ENCODE peak calls at places on chromosomes 16 and 17, in four cellular contexts. A, F, I and T are unnamed samples.

GRCh38 chr16:82585675-82586074 is 41.1 kb upstream of the CDH13 start:
- DNase-seq in F (no peak), A (no peak), I (no peak), T (no peak)

GRCh38 chr16:30876867-30877266 is 17.0 kb downstream of the BCL7C start:
- DNase-seq in I (no peak), F (no peak), A (no peak), T (no peak)

GRCh38 chr17:77802333-77802615 is 156.2 kb upstream of the TNRC6C start:
- DNase-seq in I (no peak), F (no peak), A (no peak), T (no peak)

GRCh38 chr16:85126731-85127662 is 14.7 kb upstream of the CIBAR2 start:
- DNase-seq in A (peak), I (no peak), F (no peak), T (no peak)

GRCh38 chr17:74390680-74391653 is 23.7 kb downstream of the GPR142 start:
- DNase-seq in F (no peak), I (no peak), A (no peak), T (no peak)

GRCh38 chr17:77233635-77234334 is 93.0 kb downstream of the SEC14L1 start:
- DNase-seq in I (no peak), F (no peak), A (peak), T (peak)

GRCh38 chr16:47358816-47359215 is 102.0 kb downstream of the ITFG1 start:
- DNase-seq in I (no peak), A (no peak), F (no peak), T (no peak)

GRCh38 chr16:89187337-89188063 is 12.8 kb downstream of the SLC22A31 start:
- DNase-seq in F (no peak), I (no peak), A (peak), T (peak)

GRCh38 chr16:19548144-19548543 is 7.4 kb upstream of the VPS35L start:
- DNase-seq in I (no peak), A (no peak), F (no peak), T (no peak)

GRCh38 chr17:64126918-64127317 is 3.0 kb downstream of the ERN1 start:
- DNase-seq in F (no peak), I (no peak), A (peak), T (no peak)

GRCh38 chr16:1142911-1143310 is 10.0 kb upstream of the CACNA1H start:
- DNase-seq in F (no peak), A (no peak), I (no peak), T (no peak)

GRCh38 chr17:2707721-2708584 is 3.6 kb downstream of the CLUH start:
- DNase-seq in I (no peak), F (peak), A (no peak), T (no peak)

GRCh38 chr17:58184308-58184985 is 8.1 kb upstream of the EPX start:
- DNase-seq in A (peak), F (no peak), I (no peak), T (no peak)

GRCh38 chr16:23119570-23119969 is 29.7 kb downstream of the USP31 start:
- DNase-seq in A (peak), F (no peak), I (no peak), T (no peak)

GRCh38 chr17:3838206-3838605 is 7.8 kb downstream of the NCBP3 start:
- DNase-seq in F (no peak), A (no peak), I (no peak), T (no peak)

GRCh38 chr17:27861979-27862378 is 31.2 kb downstream of the LYRM9 start:
- DNase-seq in I (no peak), A (no peak), F (no peak), T (no peak)

GRCh38 chr17:32903774-32904673 is 23.9 kb upstream of the TMEM98 start:
- DNase-seq in F (no peak), I (no peak), A (no peak), T (no peak)

GRCh38 chr17:78924481-78925151 is 571 bp downstream of the TIMP2 start:
- DNase-seq in A (peak), F (peak), I (no peak), T (no peak)

GRCh38 chr16:84565669-84566495 is 52.0 kb downstream of the COTL1 start:
- DNase-seq in F (no peak), I (no peak), A (no peak), T (no peak)

GRCh38 chr17:11797803-11798202 is 199.5 kb downstream of the ZNF18 start:
- DNase-seq in I (no peak), A (no peak), F (no peak), T (no peak)

GRCh38 chr17:35947156-35947585 is 3.7 kb upstream of the LYZL6 start:
- DNase-seq in I (peak), A (peak), F (peak), T (no peak)

GRCh38 chr16:29809850-29810698 is 1.9 kb upstream of the PRRT2 start:
- DNase-seq in A (peak), I (peak), F (peak), T (no peak)

GRCh38 chr16:65908568-65908967 is 457.9 kb upstream of the CDH5 start:
- DNase-seq in A (no peak), I (no peak), F (no peak), T (no peak)

GRCh38 chr17:71809537-71809936 is 311.3 kb upstream of the SOX9 start:
- DNase-seq in I (no peak), F (no peak), A (no peak), T (no peak)

GRCh38 chr16:58733671-58734458 is at the start of gene GOT2:
- DNase-seq in A (peak), I (peak), F (peak), T (peak)

GRCh38 chr16:84481051-84481735 is 23.3 kb downstream of the MEAK7 start:
- DNase-seq in F (no peak), I (no peak), A (no peak), T (no peak)

GRCh38 chr16:9094008-9094846 is 2.8 kb downstream of the HAPSTR1 start:
- DNase-seq in F (no peak), A (no peak), I (no peak), T (no peak)
- H3K4me3 ChIP-seq in F (peak), A (peak), I (peak), T (peak)

DNA sequence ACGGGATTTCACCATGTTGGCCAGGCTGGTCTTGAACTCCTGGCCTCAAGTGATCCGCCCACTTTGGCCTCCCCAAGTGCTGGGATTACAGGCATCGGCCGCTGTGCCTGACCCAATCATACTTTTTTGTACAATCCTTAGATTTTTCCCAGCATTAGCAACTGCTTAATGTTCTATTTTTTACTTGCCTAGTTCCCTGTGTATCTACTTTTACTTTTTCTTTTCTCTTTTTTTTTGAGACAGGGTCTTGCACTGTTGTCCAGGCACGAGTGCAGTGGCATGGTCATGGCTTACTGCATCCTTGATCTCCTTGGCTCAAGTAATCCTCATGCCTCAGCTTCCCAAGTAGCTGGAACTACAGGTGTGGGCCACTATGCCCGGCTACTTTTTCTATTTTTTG is 9.5 kb downstream of the GRB2 start:
- DNase-seq in A (no peak), F (no peak), I (no peak), T (no peak)
- H3K4me3 ChIP-seq in A (no peak), F (no peak), I (no peak), T (peak)

DNA sequence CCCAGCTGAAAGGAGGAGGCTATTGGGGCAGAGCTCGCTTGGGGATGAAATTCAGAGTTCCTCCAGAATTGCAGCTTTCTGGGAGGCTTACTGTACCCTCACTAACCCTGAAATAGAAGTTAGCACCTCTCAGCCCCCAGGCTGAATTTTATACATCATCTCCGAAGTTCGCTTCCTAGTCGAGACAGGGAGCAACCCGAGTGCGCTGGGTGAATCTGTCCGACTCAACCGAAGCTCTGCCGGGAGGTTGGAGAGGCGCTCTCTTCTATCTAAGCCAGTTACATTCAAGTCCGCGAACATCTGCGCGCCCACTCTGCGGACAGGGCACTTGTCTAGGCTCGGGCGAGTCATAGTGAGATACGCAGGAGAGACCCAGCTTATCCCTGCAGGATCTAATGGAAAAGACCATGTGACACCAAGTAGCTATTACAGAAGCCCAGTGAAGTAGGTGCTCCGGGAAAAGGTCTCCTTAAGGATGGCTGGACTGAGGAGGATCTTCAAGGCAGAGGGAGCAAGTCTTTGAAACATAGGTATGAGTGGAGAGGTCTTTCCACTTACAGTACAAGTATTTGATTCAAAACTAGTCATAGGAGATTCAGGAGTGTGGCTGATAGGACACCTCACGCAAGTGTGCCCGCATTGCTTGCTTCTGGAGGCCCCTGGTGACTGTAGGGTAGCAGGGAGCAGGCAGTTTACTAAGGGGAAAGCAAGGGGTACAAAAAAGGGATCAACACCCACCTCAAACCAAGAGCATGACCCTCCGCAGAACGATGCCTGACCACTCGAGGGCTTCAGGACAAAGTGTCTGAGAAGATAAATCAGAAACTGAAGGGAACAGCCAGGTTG is 667 bp upstream of the HES7 start:
- DNase-seq in F (no peak), I (no peak), A (peak), T (no peak)
- H3K4me3 ChIP-seq in F (peak), I (peak), A (peak), T (peak)

GRCh38 chr16:12539185-12539929 is 264.3 kb downstream of the CPPED1 start:
- DNase-seq in A (peak), I (no peak), F (no peak), T (peak)

GRCh38 chr16:12536412-12536746 is 267.3 kb downstream of the CPPED1 start:
- DNase-seq in I (no peak), F (no peak), A (no peak), T (no peak)

GRCh38 chr16:12538667-12539081 is 265.0 kb downstream of the CPPED1 start:
- DNase-seq in F (no peak), I (no peak), A (peak), T (no peak)

GRCh38 chr16:12532871-12533610 is 270.6 kb downstream of the CPPED1 start:
- DNase-seq in I (peak), F (no peak), A (no peak), T (no peak)

DNA sequence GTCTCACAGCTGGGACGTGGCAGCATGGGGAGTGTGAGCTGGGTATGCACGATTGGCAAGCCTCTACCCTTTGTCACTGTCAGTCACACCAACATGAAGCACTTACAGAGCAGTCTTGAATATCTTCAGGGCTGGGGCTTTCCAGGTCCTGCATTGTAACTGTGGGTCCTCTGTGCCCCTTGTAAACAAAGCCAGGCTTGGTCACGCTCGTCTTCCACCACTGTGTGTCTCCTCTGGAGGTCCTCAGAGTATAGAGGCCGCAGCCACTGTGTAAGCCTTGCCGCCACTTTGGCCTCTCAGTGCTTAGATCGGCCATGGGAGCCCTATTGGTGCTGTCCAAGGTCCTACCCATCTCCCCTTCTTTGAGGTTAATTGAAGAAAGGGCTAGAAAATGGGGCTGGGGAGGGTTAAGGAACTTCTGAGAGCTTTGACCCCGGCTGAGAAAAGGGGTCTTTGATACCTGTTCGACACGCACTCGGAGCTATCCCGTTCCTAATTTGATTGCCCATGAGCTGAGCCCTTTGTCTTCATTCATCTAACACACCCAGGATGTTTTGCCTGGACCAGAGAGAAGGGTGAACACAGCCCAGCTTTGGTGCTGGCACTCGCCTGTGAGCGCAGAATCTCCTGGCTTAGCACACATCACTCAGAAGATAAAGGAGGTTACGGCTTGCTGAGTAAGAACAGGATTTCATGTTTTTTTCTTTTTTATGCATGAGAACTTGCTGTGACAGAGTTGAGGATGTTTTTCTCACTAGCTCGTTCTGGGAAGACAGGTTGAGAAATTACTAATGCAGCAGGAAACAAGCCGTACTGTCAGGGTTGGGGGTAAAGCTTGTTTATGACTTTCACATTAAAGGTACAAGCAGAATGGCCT is 267.9 kb downstream of the CPPED1 start:
- DNase-seq in I (no peak), F (no peak), A (no peak), T (peak)
- H3K4me3 ChIP-seq in I (no peak), F (no peak), A (no peak), T (no peak)